ENCODE peak calls at places on chromosomes 1 and 21, in six cellular contexts. One of them, this sample, is unnamed.
A peak's percentile ranks its signal among the peaks of the same experiment; 100 is the strongest.

GRCh38 chr1:1291023-1291528 is 10.8 kb downstream of the SCNN1D start:
- DNase-seq in body of pancreas: no peak
- DNase-seq in ovary: peak; percentile 53
- DNase-seq in fibroblast of lung: no peak
- DNase-seq in kidney: no peak
- DNase-seq in cardiac fibroblast: no peak
- DNase-seq in this sample: no peak

GRCh38 chr1:233389169-233389568 is 61.6 kb downstream of the MAP3K21 start:
- DNase-seq in body of pancreas: no peak
- DNase-seq in kidney: no peak
- DNase-seq in fibroblast of lung: no peak
- DNase-seq in ovary: no peak
- DNase-seq in cardiac fibroblast: peak; percentile 29
- DNase-seq in this sample: no peak

GRCh38 chr1:8397511-8397910 is 79.6 kb downstream of the SLC45A1 start:
- DNase-seq in fibroblast of lung: no peak
- DNase-seq in ovary: no peak
- DNase-seq in body of pancreas: peak; percentile 38
- DNase-seq in kidney: no peak
- DNase-seq in cardiac fibroblast: no peak
- DNase-seq in this sample: no peak

GRCh38 chr1:174217248-174217647 is 57.9 kb downstream of the RABGAP1L start:
- DNase-seq in ovary: no peak
- DNase-seq in cardiac fibroblast: no peak
- DNase-seq in kidney: no peak
- DNase-seq in body of pancreas: no peak
- DNase-seq in fibroblast of lung: peak; percentile 23
- DNase-seq in this sample: no peak

GRCh38 chr1:171742577-171742922 is 685 bp upstream of the VAMP4 start:
- DNase-seq in fibroblast of lung: peak; percentile 54
- DNase-seq in body of pancreas: peak; percentile 30
- DNase-seq in kidney: no peak
- DNase-seq in cardiac fibroblast: peak; percentile 62
- DNase-seq in ovary: peak; percentile 51
- DNase-seq in this sample: no peak

GRCh38 chr1:116218922-116219321 is 107.7 kb downstream of the MAB21L3 start:
- DNase-seq in cardiac fibroblast: no peak
- DNase-seq in kidney: no peak
- DNase-seq in body of pancreas: peak; percentile 76
- DNase-seq in fibroblast of lung: no peak
- DNase-seq in ovary: no peak
- DNase-seq in this sample: no peak

GRCh38 chr1:175124842-175125241 is 57.2 kb downstream of the TNN start:
- DNase-seq in fibroblast of lung: no peak
- DNase-seq in kidney: no peak
- DNase-seq in cardiac fibroblast: peak; percentile 9
- DNase-seq in ovary: no peak
- DNase-seq in body of pancreas: no peak
- DNase-seq in this sample: no peak

GRCh38 chr1:31152181-31152768 is 86.8 kb upstream of the PUM1 start:
- DNase-seq in cardiac fibroblast: peak; percentile 91
- DNase-seq in ovary: no peak
- DNase-seq in kidney: peak; percentile 37
- DNase-seq in fibroblast of lung: peak; percentile 61
- DNase-seq in body of pancreas: no peak
- DNase-seq in this sample: peak; percentile 83

GRCh38 chr1:29227511-29227910 is 3.2 kb downstream of the MECR start:
- DNase-seq in ovary: no peak
- DNase-seq in cardiac fibroblast: no peak
- DNase-seq in body of pancreas: no peak
- DNase-seq in fibroblast of lung: no peak
- DNase-seq in kidney: no peak
- DNase-seq in this sample: no peak

GRCh38 chr1:233364695-233365539 is 37.4 kb downstream of the MAP3K21 start:
- DNase-seq in fibroblast of lung: peak; percentile 19
- DNase-seq in cardiac fibroblast: peak; percentile 41
- DNase-seq in ovary: no peak
- DNase-seq in kidney: no peak
- DNase-seq in body of pancreas: no peak
- DNase-seq in this sample: peak; percentile 7

GRCh38 chr1:224684920-224685547 is 68.9 kb downstream of the CNIH3 start:
- DNase-seq in ovary: no peak
- DNase-seq in body of pancreas: no peak
- DNase-seq in kidney: no peak
- DNase-seq in cardiac fibroblast: no peak
- DNase-seq in fibroblast of lung: peak; percentile 31
- DNase-seq in this sample: no peak

GRCh38 chr1:52359676-52360594 is 6.1 kb downstream of the CC2D1B start:
- DNase-seq in kidney: no peak
- DNase-seq in fibroblast of lung: no peak
- DNase-seq in cardiac fibroblast: no peak
- DNase-seq in body of pancreas: no peak
- DNase-seq in ovary: no peak
- DNase-seq in this sample: no peak

GRCh38 chr1:109659997-109660755 is 4.3 kb downstream of the GSTM4 start:
- DNase-seq in cardiac fibroblast: no peak
- DNase-seq in ovary: peak; percentile 76
- DNase-seq in kidney: no peak
- DNase-seq in fibroblast of lung: peak; percentile 34
- DNase-seq in body of pancreas: peak; percentile 74
- DNase-seq in this sample: no peak

GRCh38 chr1:167713330-167714081 is 8.3 kb upstream of the MPZL1 start:
- DNase-seq in kidney: peak; percentile 77
- DNase-seq in ovary: peak; percentile 59
- DNase-seq in cardiac fibroblast: no peak
- DNase-seq in body of pancreas: no peak
- DNase-seq in fibroblast of lung: peak; percentile 43
- DNase-seq in this sample: no peak

GRCh38 chr1:94790670-94791069 is 29.5 kb upstream of the SLC44A3 start:
- DNase-seq in ovary: no peak
- DNase-seq in cardiac fibroblast: no peak
- DNase-seq in body of pancreas: no peak
- DNase-seq in fibroblast of lung: no peak
- DNase-seq in kidney: no peak
- DNase-seq in this sample: no peak

GRCh38 chr1:112636597-112637256 is 17.1 kb downstream of the CAPZA1 start:
- DNase-seq in cardiac fibroblast: peak; percentile 31
- DNase-seq in fibroblast of lung: no peak
- DNase-seq in ovary: no peak
- DNase-seq in body of pancreas: no peak
- DNase-seq in kidney: no peak
- DNase-seq in this sample: no peak

GRCh38 chr21:43986544-43987451 is 25.3 kb upstream of the TRAPPC10 start:
- DNase-seq in cardiac fibroblast: no peak
- DNase-seq in fibroblast of lung: no peak
- DNase-seq in body of pancreas: no peak
- DNase-seq in ovary: no peak
- DNase-seq in kidney: peak; percentile 24
- DNase-seq in this sample: no peak

GRCh38 chr1:58576727-58577675 is at the start of gene TACSTD2:
- DNase-seq in body of pancreas: peak; percentile 93
- DNase-seq in ovary: peak; percentile 47
- DNase-seq in cardiac fibroblast: no peak
- DNase-seq in fibroblast of lung: no peak
- DNase-seq in kidney: peak; percentile 97
- DNase-seq in this sample: no peak

DNA sequence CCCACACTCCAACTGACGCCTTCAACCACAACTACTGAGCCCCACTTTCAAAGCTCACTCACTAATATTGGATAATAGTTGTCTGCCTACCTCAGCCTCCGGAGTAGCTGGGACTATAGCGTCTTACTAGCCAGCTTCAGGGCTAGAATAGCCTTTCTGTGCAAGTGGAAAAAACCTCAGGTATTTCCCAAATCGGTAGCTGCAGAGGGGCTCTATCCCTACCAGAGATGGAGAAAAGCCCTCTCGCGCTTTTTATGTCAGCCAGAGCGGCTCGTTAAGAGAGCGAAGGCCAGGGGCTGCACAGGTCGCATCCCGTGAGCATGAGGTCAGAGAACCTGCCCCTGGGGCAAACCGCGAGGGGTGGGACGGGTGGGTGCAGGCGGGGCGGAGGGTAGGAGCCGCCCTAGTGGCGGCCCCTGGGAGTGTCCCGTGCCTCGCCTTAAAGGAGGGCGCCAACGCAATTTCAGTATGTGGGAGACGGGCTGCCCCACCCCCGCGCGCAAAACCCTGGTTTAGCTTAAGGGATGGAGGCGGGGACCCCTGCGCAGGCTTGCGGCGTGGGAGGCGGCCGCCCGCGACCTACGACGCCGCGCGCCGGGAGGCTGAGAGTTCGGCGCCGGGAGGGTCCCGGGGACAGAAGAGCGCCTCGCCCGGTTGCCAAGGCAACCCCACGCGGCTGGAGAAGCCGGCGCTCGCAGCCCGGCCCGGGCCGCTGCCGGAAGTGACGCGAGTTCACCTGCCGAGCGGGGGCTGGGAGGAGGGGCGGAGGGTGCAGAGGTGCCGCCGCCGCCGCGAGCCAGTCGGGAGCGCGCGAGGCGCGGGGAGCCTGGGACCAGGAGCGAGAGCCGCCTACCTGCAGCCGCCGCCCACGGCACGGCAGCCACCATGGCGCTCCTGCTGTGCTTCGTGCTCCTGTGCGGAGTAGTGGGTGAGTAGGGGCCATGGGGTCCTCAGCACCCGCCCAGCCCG is at the start of gene CXADR:
- DNase-seq in body of pancreas: peak; percentile 93
- DNase-seq in fibroblast of lung: peak; percentile 43
- DNase-seq in ovary: peak; percentile 61
- DNase-seq in cardiac fibroblast: no peak
- DNase-seq in kidney: peak; percentile 95
- DNase-seq in this sample: no peak
- TF ChIP-seq CTCF in body of pancreas: peak; percentile 51
- TF ChIP-seq CTCF in fibroblast of lung: peak; percentile 46
- TF ChIP-seq CTCF in ovary: no peak
- TF ChIP-seq CTCF in cardiac fibroblast: peak; percentile 45
- TF ChIP-seq CTCF in kidney: no peak
- TF ChIP-seq CTCF in this sample: peak; percentile 39

GRCh38 chr1:41892211-41892840 is 26.4 kb downstream of the HIVEP3 start:
- DNase-seq in fibroblast of lung: no peak
- DNase-seq in cardiac fibroblast: no peak
- DNase-seq in kidney: no peak
- DNase-seq in ovary: no peak
- DNase-seq in body of pancreas: no peak
- DNase-seq in this sample: no peak
- H3K4me3 ChIP-seq in fibroblast of lung: peak overlapping the region; percentile 34
- H3K4me3 ChIP-seq in cardiac fibroblast: no peak overlapping the region
- H3K4me3 ChIP-seq in kidney: no peak overlapping the region
- H3K4me3 ChIP-seq in ovary: no peak overlapping the region
- H3K4me3 ChIP-seq in body of pancreas: no peak overlapping the region
- H3K4me3 ChIP-seq in this sample: no peak overlapping the region

GRCh38 chr1:223219318-223219635 is 76.2 kb upstream of the TLR5 start:
- DNase-seq in cardiac fibroblast: no peak
- DNase-seq in body of pancreas: no peak
- DNase-seq in kidney: no peak
- DNase-seq in fibroblast of lung: no peak
- DNase-seq in ovary: no peak
- DNase-seq in this sample: no peak
- TF ChIP-seq CTCF in cardiac fibroblast: no peak
- TF ChIP-seq CTCF in body of pancreas: no peak
- TF ChIP-seq CTCF in kidney: no peak
- TF ChIP-seq CTCF in fibroblast of lung: no peak
- TF ChIP-seq CTCF in ovary: no peak
- TF ChIP-seq CTCF in this sample: no peak

DNA sequence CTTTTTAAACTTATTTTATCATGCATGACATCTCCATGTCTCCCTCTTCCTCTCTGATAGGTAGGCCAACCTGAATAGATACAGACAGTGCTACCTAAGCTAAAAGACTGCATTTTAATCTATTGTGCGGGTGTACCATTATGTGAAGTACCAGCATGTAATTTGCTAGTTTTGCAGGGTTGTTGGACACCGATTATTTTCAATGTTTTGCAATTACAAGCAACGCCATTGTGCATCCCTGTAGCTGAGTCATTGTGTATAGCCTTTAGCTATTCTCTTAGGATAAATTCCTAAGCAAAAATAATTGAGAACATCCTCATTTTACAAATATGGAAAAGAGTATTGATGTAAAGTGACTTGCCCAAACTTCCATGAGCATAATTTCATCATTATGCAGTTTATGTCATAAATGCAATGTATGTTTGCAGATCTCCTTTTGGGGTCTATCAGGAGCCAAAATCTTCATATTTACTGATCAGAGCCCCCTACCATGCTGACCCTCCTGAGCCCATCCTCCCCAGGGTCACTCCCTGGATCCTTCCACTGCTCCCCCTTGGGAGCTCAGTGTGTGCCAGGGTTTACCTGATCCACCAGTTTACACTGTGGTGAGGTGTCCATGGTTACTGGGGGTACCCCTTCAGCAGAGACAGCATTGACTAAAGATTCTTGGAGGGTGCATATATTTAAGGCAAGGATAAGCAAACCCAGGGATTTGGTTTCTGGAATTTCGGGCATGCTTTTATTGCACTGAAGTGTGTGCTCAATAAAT is 80.5 kb downstream of the CCDC185 start:
- DNase-seq in fibroblast of lung: no peak
- DNase-seq in kidney: no peak
- DNase-seq in body of pancreas: no peak
- DNase-seq in ovary: no peak
- DNase-seq in cardiac fibroblast: no peak
- DNase-seq in this sample: no peak
- H3K4me3 ChIP-seq in fibroblast of lung: no peak overlapping the region
- H3K4me3 ChIP-seq in kidney: no peak overlapping the region
- H3K4me3 ChIP-seq in body of pancreas: no peak overlapping the region
- H3K4me3 ChIP-seq in ovary: no peak overlapping the region
- H3K4me3 ChIP-seq in cardiac fibroblast: no peak overlapping the region
- H3K4me3 ChIP-seq in this sample: no peak overlapping the region

GRCh38 chr1:48498096-48498791 is 26.2 kb upstream of the SPATA6 start:
- DNase-seq in kidney: peak; percentile 87
- DNase-seq in cardiac fibroblast: peak; percentile 85
- DNase-seq in fibroblast of lung: peak; percentile 45
- DNase-seq in body of pancreas: peak; percentile 80
- DNase-seq in ovary: peak; percentile 82
- DNase-seq in this sample: peak; percentile 54
- TF ChIP-seq CTCF in kidney: peak; percentile 91
- TF ChIP-seq CTCF in cardiac fibroblast: peak; percentile 96
- TF ChIP-seq CTCF in fibroblast of lung: peak; percentile 98
- TF ChIP-seq CTCF in body of pancreas: peak; percentile 83
- TF ChIP-seq CTCF in ovary: peak; percentile 59
- TF ChIP-seq CTCF in this sample: peak; percentile 98

DNA sequence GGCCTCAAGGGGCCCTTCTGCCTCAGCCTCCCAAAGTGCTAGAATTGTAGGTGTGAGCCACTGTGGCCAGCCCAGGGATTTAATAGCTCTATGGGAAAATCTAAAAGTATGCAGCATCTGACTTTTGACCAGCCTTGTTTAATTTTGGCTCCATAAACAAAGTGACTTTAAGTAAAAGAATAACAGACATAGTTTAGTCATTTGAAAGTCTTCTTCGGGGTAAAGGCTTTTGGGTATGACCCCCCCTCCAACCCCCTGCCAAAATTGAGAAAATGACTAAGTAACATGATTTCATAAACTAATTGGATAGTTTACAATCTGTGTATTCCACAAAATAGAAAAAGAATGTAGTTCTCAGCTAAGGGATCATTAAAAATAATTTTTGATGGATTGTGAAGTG is 17.0 kb downstream of the GPBP1L1 start:
- DNase-seq in cardiac fibroblast: peak; percentile 32
- DNase-seq in kidney: no peak
- DNase-seq in ovary: no peak
- DNase-seq in fibroblast of lung: no peak
- DNase-seq in body of pancreas: no peak
- DNase-seq in this sample: no peak
- H3K4me3 ChIP-seq in cardiac fibroblast: no peak overlapping the region
- H3K4me3 ChIP-seq in kidney: no peak overlapping the region
- H3K4me3 ChIP-seq in ovary: no peak overlapping the region
- H3K4me3 ChIP-seq in fibroblast of lung: no peak overlapping the region
- H3K4me3 ChIP-seq in body of pancreas: no peak overlapping the region
- H3K4me3 ChIP-seq in this sample: no peak overlapping the region

GRCh38 chr1:81458186-81458585 is 342.5 kb upstream of the ADGRL2 start:
- DNase-seq in kidney: no peak
- DNase-seq in ovary: no peak
- DNase-seq in body of pancreas: no peak
- DNase-seq in cardiac fibroblast: no peak
- DNase-seq in fibroblast of lung: no peak
- DNase-seq in this sample: no peak
- TF ChIP-seq CTCF in kidney: no peak
- TF ChIP-seq CTCF in ovary: no peak
- TF ChIP-seq CTCF in body of pancreas: no peak
- TF ChIP-seq CTCF in cardiac fibroblast: no peak
- TF ChIP-seq CTCF in fibroblast of lung: no peak
- TF ChIP-seq CTCF in this sample: no peak